ENCODE peak calls at places on chromosome 4, in five cellular contexts. One of them, this sample, is unnamed.
A peak's percentile ranks its signal among the peaks of the same experiment; 100 is the strongest.

GRCh38 chr4:110550260-110550659 is 72.6 kb downstream of the PITX2 start:
- DNase-seq in Peyer's patch: no peak
- DNase-seq in spleen: no peak
- DNase-seq in A549: no peak
- DNase-seq in esophagus squamous epithelium: no peak
- DNase-seq in this sample: no peak

GRCh38 chr4:148704291-148704690 is 262.1 kb upstream of the NR3C2 start:
- DNase-seq in spleen: no peak
- DNase-seq in esophagus squamous epithelium: no peak
- DNase-seq in Peyer's patch: no peak
- DNase-seq in A549: no peak
- DNase-seq in this sample: no peak

GRCh38 chr4:139889901-139890300 is 224.3 kb downstream of the MGST2 start:
- DNase-seq in esophagus squamous epithelium: no peak
- DNase-seq in Peyer's patch: no peak
- DNase-seq in spleen: no peak
- DNase-seq in A549: no peak
- DNase-seq in this sample: no peak

GRCh38 chr4:3473251-3473942 is 10.3 kb downstream of the DOK7 start:
- DNase-seq in esophagus squamous epithelium: no peak
- DNase-seq in spleen: peak; percentile 69
- DNase-seq in Peyer's patch: no peak
- DNase-seq in A549: no peak
- DNase-seq in this sample: no peak

GRCh38 chr4:142088906-142089305 is 452.5 kb downstream of the IL15 start:
- DNase-seq in spleen: no peak
- DNase-seq in A549: no peak
- DNase-seq in esophagus squamous epithelium: no peak
- DNase-seq in Peyer's patch: no peak
- DNase-seq in this sample: no peak

GRCh38 chr4:182807841-182808548 is 109.2 kb downstream of the DCTD start:
- DNase-seq in A549: no peak
- DNase-seq in esophagus squamous epithelium: no peak
- DNase-seq in spleen: no peak
- DNase-seq in Peyer's patch: no peak
- DNase-seq in this sample: no peak

GRCh38 chr4:100295792-100296191 is 105.5 kb upstream of the DDIT4L start:
- DNase-seq in Peyer's patch: no peak
- DNase-seq in spleen: no peak
- DNase-seq in A549: no peak
- DNase-seq in esophagus squamous epithelium: no peak
- DNase-seq in this sample: no peak

GRCh38 chr4:21226637-21227538 is 526.6 kb downstream of the PACRGL start:
- DNase-seq in esophagus squamous epithelium: no peak
- DNase-seq in spleen: no peak
- DNase-seq in Peyer's patch: no peak
- DNase-seq in A549: no peak
- DNase-seq in this sample: no peak

GRCh38 chr4:120052840-120053239 is 13.8 kb downstream of the MAD2L1 start:
- DNase-seq in spleen: no peak
- DNase-seq in Peyer's patch: peak; percentile 49
- DNase-seq in esophagus squamous epithelium: no peak
- DNase-seq in A549: peak; percentile 17
- DNase-seq in this sample: no peak

GRCh38 chr4:2688697-2689096 is 67.4 kb downstream of the TNIP2 start:
- DNase-seq in A549: no peak
- DNase-seq in Peyer's patch: no peak
- DNase-seq in spleen: no peak
- DNase-seq in esophagus squamous epithelium: no peak
- DNase-seq in this sample: no peak

GRCh38 chr4:1575418-1576199 is 108.5 kb downstream of the FAM53A start:
- DNase-seq in Peyer's patch: no peak
- DNase-seq in A549: no peak
- DNase-seq in spleen: peak; percentile 67
- DNase-seq in esophagus squamous epithelium: no peak
- DNase-seq in this sample: no peak

GRCh38 chr4:110631582-110632505 is 9.0 kb upstream of the PITX2 start:
- DNase-seq in esophagus squamous epithelium: no peak
- DNase-seq in Peyer's patch: peak; percentile 79
- DNase-seq in spleen: peak; percentile 78
- DNase-seq in A549: peak; percentile 82
- DNase-seq in this sample: no peak

GRCh38 chr4:80221161-80221560 is 23.9 kb downstream of the PRDM8 start:
- DNase-seq in spleen: no peak
- DNase-seq in A549: no peak
- DNase-seq in Peyer's patch: no peak
- DNase-seq in esophagus squamous epithelium: no peak
- DNase-seq in this sample: no peak

GRCh38 chr4:116839826-116840225 is 245.6 kb downstream of the TRAM1L1 start:
- DNase-seq in Peyer's patch: no peak
- DNase-seq in A549: no peak
- DNase-seq in spleen: no peak
- DNase-seq in esophagus squamous epithelium: no peak
- DNase-seq in this sample: no peak

GRCh38 chr4:80189956-80190671 is 7.2 kb upstream of the PRDM8 start:
- DNase-seq in A549: no peak
- DNase-seq in Peyer's patch: no peak
- DNase-seq in spleen: no peak
- DNase-seq in esophagus squamous epithelium: no peak
- DNase-seq in this sample: no peak

GRCh38 chr4:13535118-13535517 is 9.2 kb downstream of the NKX3-2 start:
- DNase-seq in spleen: no peak
- DNase-seq in esophagus squamous epithelium: no peak
- DNase-seq in Peyer's patch: no peak
- DNase-seq in A549: no peak
- DNase-seq in this sample: peak; percentile 89

GRCh38 chr4:186946682-186947294 is 223.1 kb upstream of the FAT1 start:
- DNase-seq in Peyer's patch: peak; percentile 74
- DNase-seq in esophagus squamous epithelium: no peak
- DNase-seq in A549: peak; percentile 79
- DNase-seq in spleen: no peak
- DNase-seq in this sample: no peak

GRCh38 chr4:683982-684571 is 4.9 kb downstream of the SLC49A3 start:
- DNase-seq in spleen: peak; percentile 86
- DNase-seq in A549: peak; percentile 73
- DNase-seq in Peyer's patch: peak; percentile 82
- DNase-seq in esophagus squamous epithelium: no peak
- DNase-seq in this sample: no peak

GRCh38 chr4:986428-986948 is 356 bp upstream of the IDUA start:
- DNase-seq in Peyer's patch: no peak
- DNase-seq in esophagus squamous epithelium: no peak
- DNase-seq in A549: no peak
- DNase-seq in spleen: no peak
- DNase-seq in this sample: no peak

GRCh38 chr4:15336410-15337184 is 91.2 kb upstream of the C1QTNF7 start:
- DNase-seq in esophagus squamous epithelium: no peak
- DNase-seq in spleen: no peak
- DNase-seq in Peyer's patch: peak; percentile 50
- DNase-seq in A549: no peak
- DNase-seq in this sample: no peak

GRCh38 chr4:3305610-3306371 is 13.0 kb downstream of the RGS12 start:
- DNase-seq in Peyer's patch: no peak
- DNase-seq in esophagus squamous epithelium: no peak
- DNase-seq in A549: no peak
- DNase-seq in spleen: peak; percentile 65
- DNase-seq in this sample: no peak

GRCh38 chr4:169604131-169604900 is 8.1 kb downstream of the NEK1 start:
- DNase-seq in A549: peak; percentile 23
- DNase-seq in esophagus squamous epithelium: no peak
- DNase-seq in Peyer's patch: no peak
- DNase-seq in spleen: no peak
- DNase-seq in this sample: no peak

GRCh38 chr4:38519671-38520070 is 144.3 kb upstream of the KLF3 start:
- DNase-seq in A549: no peak
- DNase-seq in Peyer's patch: no peak
- DNase-seq in spleen: no peak
- DNase-seq in esophagus squamous epithelium: no peak
- DNase-seq in this sample: no peak

GRCh38 chr4:77385124-77385969 is 220.3 kb upstream of the CXCL13 start:
- DNase-seq in spleen: no peak
- DNase-seq in A549: peak; percentile 53
- DNase-seq in Peyer's patch: peak; percentile 85
- DNase-seq in esophagus squamous epithelium: no peak
- DNase-seq in this sample: no peak

GRCh38 chr4:188573104-188573503 is 433.9 kb downstream of the TRIML1 start:
- DNase-seq in spleen: no peak
- DNase-seq in esophagus squamous epithelium: no peak
- DNase-seq in Peyer's patch: no peak
- DNase-seq in A549: no peak
- DNase-seq in this sample: no peak

GRCh38 chr4:157818946-157819692 is 353.7 kb downstream of the GASK1B start:
- DNase-seq in Peyer's patch: no peak
- DNase-seq in A549: no peak
- DNase-seq in spleen: no peak
- DNase-seq in esophagus squamous epithelium: no peak
- DNase-seq in this sample: no peak

GRCh38 chr4:121827851-121828250 is 4.2 kb upstream of the CCNA2 start:
- DNase-seq in esophagus squamous epithelium: no peak
- DNase-seq in A549: peak; percentile 0
- DNase-seq in Peyer's patch: no peak
- DNase-seq in spleen: no peak
- DNase-seq in this sample: no peak

DNA sequence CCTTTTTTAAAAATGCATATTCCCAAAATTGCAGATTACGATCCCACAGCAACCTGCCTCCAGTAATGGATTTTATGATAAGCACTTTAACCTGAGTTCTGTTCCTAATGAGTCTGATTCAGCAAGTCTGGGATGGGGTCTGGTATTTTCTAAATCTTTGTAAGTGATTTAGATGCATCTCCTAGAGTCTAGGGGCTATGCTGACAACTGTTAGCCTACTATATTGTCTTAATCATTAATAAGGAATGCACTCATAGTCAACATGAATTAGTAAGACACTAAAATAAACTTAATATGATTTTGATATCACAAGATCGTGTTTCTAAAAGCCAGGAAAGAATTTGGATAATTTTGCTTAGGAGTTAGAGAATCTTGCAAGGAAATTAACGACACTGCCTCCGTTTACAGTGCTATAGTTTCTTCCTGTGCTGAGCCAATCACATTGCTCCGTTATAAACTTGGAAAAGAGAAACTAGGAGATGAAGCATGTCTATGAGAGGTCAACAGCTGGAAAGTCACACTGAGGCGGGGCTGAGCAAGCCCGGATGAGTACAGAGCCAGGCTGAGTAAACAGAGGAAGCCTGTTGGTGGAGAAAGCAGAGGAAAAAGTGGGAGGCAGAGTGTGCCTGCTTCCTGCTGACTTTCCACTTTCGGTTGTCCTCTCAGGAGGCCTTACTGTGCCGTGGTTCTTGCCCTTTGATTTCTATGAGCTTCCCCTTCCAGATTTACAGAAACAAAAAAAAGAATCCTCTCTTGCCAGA is 5.4 kb downstream of the SCARB2 start:
- DNase-seq in spleen: peak; percentile 79
- DNase-seq in A549: peak; percentile 63
- DNase-seq in esophagus squamous epithelium: no peak
- DNase-seq in Peyer's patch: peak; percentile 88
- DNase-seq in this sample: peak; percentile 94
- TF ChIP-seq POLR2A in spleen: no peak
- TF ChIP-seq POLR2A in A549: no peak
- TF ChIP-seq POLR2A in esophagus squamous epithelium: no peak
- TF ChIP-seq POLR2A in Peyer's patch: peak; percentile 49
- TF ChIP-seq POLR2A in this sample: no peak

GRCh38 chr4:71866212-71866885 is 82.5 kb upstream of the GC start:
- DNase-seq in Peyer's patch: no peak
- DNase-seq in A549: no peak
- DNase-seq in esophagus squamous epithelium: no peak
- DNase-seq in spleen: no peak
- DNase-seq in this sample: no peak

GRCh38 chr4:71864380-71864779 is 80.5 kb upstream of the GC start:
- DNase-seq in esophagus squamous epithelium: no peak
- DNase-seq in spleen: no peak
- DNase-seq in Peyer's patch: no peak
- DNase-seq in A549: no peak
- DNase-seq in this sample: no peak

GRCh38 chr4:71860643-71861042 is 76.8 kb upstream of the GC start:
- DNase-seq in Peyer's patch: no peak
- DNase-seq in spleen: no peak
- DNase-seq in esophagus squamous epithelium: no peak
- DNase-seq in A549: peak; percentile 12
- DNase-seq in this sample: no peak

GRCh38 chr4:71863457-71863856 is 79.6 kb upstream of the GC start:
- DNase-seq in spleen: no peak
- DNase-seq in A549: no peak
- DNase-seq in esophagus squamous epithelium: no peak
- DNase-seq in Peyer's patch: no peak
- DNase-seq in this sample: no peak

DNA sequence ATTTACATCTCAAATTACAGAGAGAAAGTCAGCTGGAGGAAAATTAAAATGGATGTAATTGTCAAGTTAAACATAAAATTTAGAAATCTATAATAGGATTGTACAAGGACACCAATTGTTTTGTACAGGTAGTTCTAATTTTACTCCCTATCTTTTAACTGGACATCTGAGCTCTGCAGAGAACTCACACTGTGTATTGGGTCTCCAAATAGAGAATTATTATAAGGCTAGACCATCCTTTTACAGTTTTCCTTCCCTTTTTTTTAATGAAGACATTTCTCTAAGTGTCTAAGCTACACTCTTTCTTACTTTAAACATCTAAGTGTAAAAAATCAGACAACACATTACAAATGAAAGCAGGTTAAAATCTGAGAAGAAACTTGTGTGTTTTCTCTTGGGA is 78.4 kb upstream of the GC start:
- DNase-seq in Peyer's patch: no peak
- DNase-seq in spleen: no peak
- DNase-seq in esophagus squamous epithelium: no peak
- DNase-seq in A549: no peak
- DNase-seq in this sample: no peak
- H3K9me3 ChIP-seq in Peyer's patch: peaks cover 5% of the 10 kb centered on the region
- H3K9me3 ChIP-seq in spleen: peaks cover 30% of the 10 kb centered on the region
- H3K9me3 ChIP-seq in esophagus squamous epithelium: no peaks in the 10 kb centered on the region
- H3K9me3 ChIP-seq in A549: no peaks in the 10 kb centered on the region
- H3K9me3 ChIP-seq in this sample: peaks cover 13% of the 10 kb centered on the region

GRCh38 chr4:173272987-173273386 is 61.2 kb downstream of the HMGB2 start:
- DNase-seq in esophagus squamous epithelium: no peak
- DNase-seq in A549: no peak
- DNase-seq in spleen: no peak
- DNase-seq in Peyer's patch: no peak
- DNase-seq in this sample: no peak

GRCh38 chr4:173264960-173265281 is 69.2 kb downstream of the HMGB2 start:
- DNase-seq in A549: no peak
- DNase-seq in spleen: no peak
- DNase-seq in esophagus squamous epithelium: no peak
- DNase-seq in Peyer's patch: no peak
- DNase-seq in this sample: no peak

GRCh38 chr4:173272314-173272713 is 61.8 kb downstream of the HMGB2 start:
- DNase-seq in A549: no peak
- DNase-seq in Peyer's patch: no peak
- DNase-seq in spleen: no peak
- DNase-seq in esophagus squamous epithelium: no peak
- DNase-seq in this sample: no peak

GRCh38 chr4:173270312-173271027 is 63.7 kb downstream of the HMGB2 start:
- DNase-seq in Peyer's patch: no peak
- DNase-seq in A549: no peak
- DNase-seq in esophagus squamous epithelium: no peak
- DNase-seq in spleen: no peak
- DNase-seq in this sample: no peak

GRCh38 chr4:173269280-173269679 is 64.9 kb downstream of the HMGB2 start:
- DNase-seq in spleen: no peak
- DNase-seq in esophagus squamous epithelium: no peak
- DNase-seq in Peyer's patch: no peak
- DNase-seq in A549: no peak
- DNase-seq in this sample: no peak
- TF ChIP-seq POLR2A in spleen: no peak
- TF ChIP-seq POLR2A in esophagus squamous epithelium: no peak
- TF ChIP-seq POLR2A in Peyer's patch: no peak
- TF ChIP-seq POLR2A in A549: no peak
- TF ChIP-seq POLR2A in this sample: no peak

GRCh38 chr4:98838977-98839618 is 89.8 kb downstream of the EIF4E start:
- DNase-seq in spleen: no peak
- DNase-seq in esophagus squamous epithelium: no peak
- DNase-seq in A549: no peak
- DNase-seq in Peyer's patch: no peak
- DNase-seq in this sample: peak; percentile 29
- H3K9me3 ChIP-seq in spleen: no peaks in the 10 kb centered on the region
- H3K9me3 ChIP-seq in esophagus squamous epithelium: no peaks in the 10 kb centered on the region
- H3K9me3 ChIP-seq in A549: no peaks in the 10 kb centered on the region
- H3K9me3 ChIP-seq in Peyer's patch: no peaks in the 10 kb centered on the region
- H3K9me3 ChIP-seq in this sample: no peaks in the 10 kb centered on the region